ENCODE peak calls at places on chromosomes 11 and 22, in ten cellular contexts. A is AG09309; V is GM23338; Q is fibroblast of pulmonary artery; F is stimulated activated CD4-positive, alpha-beta T cell treated with anti-CD3 and anti-CD28 coated beads, Interleukin-2, amount 100 ng/mL, for 24 hours; U is NCI-H2171; K is aorta; R is 8988T; T is frontal cortex; N is foreskin fibroblast. I is an unnamed sample.

GRCh38 chr22:19971276-19972124 is 29.9 kb upstream of the TXNRD2 start:
- DNase-seq in F (no peak), T (no peak), N (no peak), K (no peak), V (no peak), R (no peak), U (no peak), Q (no peak), A (no peak), I (no peak)

GRCh38 chr11:724063-724732 is 18.2 kb downstream of the EPS8L2 start:
- DNase-seq in U (no peak), T (no peak), V (peak), A (no peak), N (no peak), K (no peak), R (peak), Q (no peak), F (no peak), I (no peak)

GRCh38 chr11:79413258-79413657 is 27.6 kb downstream of the TENM4 start:
- DNase-seq in N (peak), V (peak), R (no peak), U (peak), F (no peak), A (peak), K (peak), T (peak), Q (peak), I (peak)

GRCh38 chr22:41935015-41935908 is 8.7 kb upstream of the TNFRSF13C start:
- DNase-seq in R (no peak), A (no peak), V (no peak), T (no peak), Q (no peak), U (no peak), F (no peak), N (no peak), K (peak), I (no peak)

GRCh38 chr11:8722156-8722555 is 39.6 kb downstream of the RPL27A start:
- DNase-seq in T (no peak), U (no peak), V (no peak), A (no peak), Q (peak), F (no peak), R (no peak), N (peak), K (no peak), I (no peak)

GRCh38 chr22:44131412-44131811 is 49.3 kb upstream of the PARVG start:
- DNase-seq in R (no peak), V (no peak), T (no peak), F (no peak), U (no peak), N (no peak), K (peak), A (no peak), Q (no peak), I (no peak)

GRCh38 chr22:37196539-37197450 is 8.7 kb upstream of the C1QTNF6 start:
- DNase-seq in A (peak), F (no peak), Q (peak), N (peak), U (no peak), R (no peak), V (no peak), K (peak), T (no peak), I (peak)

GRCh38 chr11:69122642-69123431 is 32.9 kb upstream of the SMIM38 start:
- DNase-seq in F (peak), U (no peak), T (peak), N (peak), V (peak), Q (peak), R (peak), A (no peak), K (peak), I (peak)

GRCh38 chr11:90558328-90558865 is 335.5 kb upstream of the CHORDC1 start:
- DNase-seq in A (no peak), U (no peak), R (no peak), Q (no peak), F (no peak), T (no peak), N (no peak), V (no peak), K (peak), I (no peak)

GRCh38 chr11:114522818-114523217 is 36.9 kb downstream of the NXPE1 start:
- DNase-seq in T (no peak), K (no peak), R (no peak), Q (no peak), F (no peak), N (no peak), A (no peak), U (no peak), V (no peak), I (no peak)

GRCh38 chr11:85947431-85948272 is 92.5 kb downstream of the CCDC83 start:
- DNase-seq in K (no peak), U (no peak), T (peak), V (no peak), R (no peak), F (peak), Q (peak), A (peak), N (peak), I (peak)

GRCh38 chr11:33530824-33531223 is 169.8 kb downstream of the C11orf91 start:
- DNase-seq in T (no peak), U (no peak), V (no peak), K (no peak), A (no peak), F (no peak), N (peak), R (no peak), Q (peak), I (no peak)

GRCh38 chr11:122852071-122852831 is 14.0 kb downstream of the CRTAM start:
- DNase-seq in Q (no peak), F (peak), U (no peak), V (no peak), T (no peak), R (no peak), K (no peak), N (peak), A (no peak), I (no peak)

GRCh38 chr11:8059571-8060011 is 21.4 kb upstream of the TUB start:
- DNase-seq in F (no peak), N (no peak), T (no peak), Q (no peak), A (no peak), R (no peak), U (no peak), V (no peak), K (no peak), I (no peak)